ENCODE peak calls at places on chromosome 14, in nine cellular contexts. One of them, this sample, is unnamed.
A peak's percentile ranks its signal among the peaks of the same experiment; 100 is the strongest.

GRCh38 chr14:21073921-21074320 is 3.8 kb downstream of the ARHGEF40 start:
- DNase-seq in posterior vena cava: no peak
- DNase-seq in HFFc6: no peak
- DNase-seq in stimulated activated CD8-positive, alpha-beta memory T cell treated with anti-CD3 and anti-CD28 coated beads, Interleukin-7, amount 100 ng/mL, for 4 hours: no peak
- DNase-seq in NCI-H2171 treated with DMSO at 0.1 percent for 48 hours: peak; percentile 30
- DNase-seq in kidney tubule cell: no peak
- DNase-seq in GM20000: peak; percentile 21
- DNase-seq in M059J: no peak
- DNase-seq in activated T-helper 1 cell treated with Interleukin-2 at 50 U/mL for 16 hours: no peak
- DNase-seq in this sample: no peak

GRCh38 chr14:78836777-78837176 is 666.6 kb downstream of the NRXN3 start:
- DNase-seq in M059J: peak; percentile 41
- DNase-seq in stimulated activated CD8-positive, alpha-beta memory T cell treated with anti-CD3 and anti-CD28 coated beads, Interleukin-7, amount 100 ng/mL, for 4 hours: no peak
- DNase-seq in activated T-helper 1 cell treated with Interleukin-2 at 50 U/mL for 16 hours: no peak
- DNase-seq in NCI-H2171 treated with DMSO at 0.1 percent for 48 hours: peak; percentile 86
- DNase-seq in posterior vena cava: no peak
- DNase-seq in kidney tubule cell: peak; percentile 78
- DNase-seq in HFFc6: peak; percentile 48
- DNase-seq in GM20000: peak; percentile 31
- DNase-seq in this sample: no peak

GRCh38 chr14:60250318-60251035 is 1.5 kb downstream of the PPM1A start:
- DNase-seq in M059J: peak; percentile 37
- DNase-seq in activated T-helper 1 cell treated with Interleukin-2 at 50 U/mL for 16 hours: no peak
- DNase-seq in posterior vena cava: no peak
- DNase-seq in kidney tubule cell: peak; percentile 74
- DNase-seq in stimulated activated CD8-positive, alpha-beta memory T cell treated with anti-CD3 and anti-CD28 coated beads, Interleukin-7, amount 100 ng/mL, for 4 hours: no peak
- DNase-seq in HFFc6: no peak
- DNase-seq in NCI-H2171 treated with DMSO at 0.1 percent for 48 hours: peak; percentile 24
- DNase-seq in GM20000: no peak
- DNase-seq in this sample: no peak

GRCh38 chr14:94027566-94028449 is 1.7 kb downstream of the OTUB2 start:
- DNase-seq in stimulated activated CD8-positive, alpha-beta memory T cell treated with anti-CD3 and anti-CD28 coated beads, Interleukin-7, amount 100 ng/mL, for 4 hours: no peak
- DNase-seq in activated T-helper 1 cell treated with Interleukin-2 at 50 U/mL for 16 hours: no peak
- DNase-seq in posterior vena cava: no peak
- DNase-seq in NCI-H2171 treated with DMSO at 0.1 percent for 48 hours: no peak
- DNase-seq in kidney tubule cell: peak; percentile 73
- DNase-seq in HFFc6: no peak
- DNase-seq in GM20000: no peak
- DNase-seq in M059J: peak; percentile 9
- DNase-seq in this sample: no peak

GRCh38 chr14:54138354-54139038 is 181.9 kb upstream of the BMP4 start:
- DNase-seq in GM20000: no peak
- DNase-seq in posterior vena cava: no peak
- DNase-seq in stimulated activated CD8-positive, alpha-beta memory T cell treated with anti-CD3 and anti-CD28 coated beads, Interleukin-7, amount 100 ng/mL, for 4 hours: no peak
- DNase-seq in M059J: peak; percentile 34
- DNase-seq in kidney tubule cell: no peak
- DNase-seq in activated T-helper 1 cell treated with Interleukin-2 at 50 U/mL for 16 hours: no peak
- DNase-seq in NCI-H2171 treated with DMSO at 0.1 percent for 48 hours: no peak
- DNase-seq in HFFc6: no peak
- DNase-seq in this sample: no peak

GRCh38 chr14:97266653-97267052 is 469.5 kb downstream of the VRK1 start:
- DNase-seq in activated T-helper 1 cell treated with Interleukin-2 at 50 U/mL for 16 hours: no peak
- DNase-seq in posterior vena cava: no peak
- DNase-seq in M059J: peak; percentile 58
- DNase-seq in GM20000: no peak
- DNase-seq in HFFc6: no peak
- DNase-seq in NCI-H2171 treated with DMSO at 0.1 percent for 48 hours: no peak
- DNase-seq in kidney tubule cell: peak; percentile 93
- DNase-seq in stimulated activated CD8-positive, alpha-beta memory T cell treated with anti-CD3 and anti-CD28 coated beads, Interleukin-7, amount 100 ng/mL, for 4 hours: no peak
- DNase-seq in this sample: no peak

GRCh38 chr14:91059576-91060471 is 617 bp downstream of the RPS6KA5 start:
- DNase-seq in stimulated activated CD8-positive, alpha-beta memory T cell treated with anti-CD3 and anti-CD28 coated beads, Interleukin-7, amount 100 ng/mL, for 4 hours: peak; percentile 53
- DNase-seq in GM20000: peak; percentile 80
- DNase-seq in NCI-H2171 treated with DMSO at 0.1 percent for 48 hours: peak; percentile 83
- DNase-seq in posterior vena cava: peak; percentile 81
- DNase-seq in M059J: peak; percentile 35
- DNase-seq in HFFc6: peak; percentile 9
- DNase-seq in activated T-helper 1 cell treated with Interleukin-2 at 50 U/mL for 16 hours: peak; percentile 55
- DNase-seq in kidney tubule cell: peak; percentile 42
- DNase-seq in this sample: no peak

GRCh38 chr14:33943081-33943480 is 7.8 kb downstream of the EGLN3 start:
- DNase-seq in NCI-H2171 treated with DMSO at 0.1 percent for 48 hours: peak; percentile 94
- DNase-seq in kidney tubule cell: peak; percentile 55
- DNase-seq in posterior vena cava: no peak
- DNase-seq in stimulated activated CD8-positive, alpha-beta memory T cell treated with anti-CD3 and anti-CD28 coated beads, Interleukin-7, amount 100 ng/mL, for 4 hours: no peak
- DNase-seq in M059J: peak; percentile 47
- DNase-seq in GM20000: no peak
- DNase-seq in activated T-helper 1 cell treated with Interleukin-2 at 50 U/mL for 16 hours: no peak
- DNase-seq in HFFc6: no peak
- DNase-seq in this sample: no peak

GRCh38 chr14:101780887-101781239 is 19.4 kb downstream of the PPP2R5C start:
- DNase-seq in NCI-H2171 treated with DMSO at 0.1 percent for 48 hours: no peak
- DNase-seq in HFFc6: no peak
- DNase-seq in M059J: no peak
- DNase-seq in GM20000: no peak
- DNase-seq in stimulated activated CD8-positive, alpha-beta memory T cell treated with anti-CD3 and anti-CD28 coated beads, Interleukin-7, amount 100 ng/mL, for 4 hours: no peak
- DNase-seq in kidney tubule cell: peak; percentile 17
- DNase-seq in activated T-helper 1 cell treated with Interleukin-2 at 50 U/mL for 16 hours: no peak
- DNase-seq in posterior vena cava: no peak
- DNase-seq in this sample: no peak

GRCh38 chr14:96564389-96564788 is 62.2 kb downstream of the PAPOLA start:
- DNase-seq in M059J: no peak
- DNase-seq in GM20000: no peak
- DNase-seq in stimulated activated CD8-positive, alpha-beta memory T cell treated with anti-CD3 and anti-CD28 coated beads, Interleukin-7, amount 100 ng/mL, for 4 hours: no peak
- DNase-seq in kidney tubule cell: no peak
- DNase-seq in activated T-helper 1 cell treated with Interleukin-2 at 50 U/mL for 16 hours: no peak
- DNase-seq in HFFc6: no peak
- DNase-seq in NCI-H2171 treated with DMSO at 0.1 percent for 48 hours: peak; percentile 23
- DNase-seq in posterior vena cava: no peak
- DNase-seq in this sample: no peak

GRCh38 chr14:81286574-81287370 is 66.0 kb upstream of the GTF2A1 start:
- DNase-seq in M059J: no peak
- DNase-seq in activated T-helper 1 cell treated with Interleukin-2 at 50 U/mL for 16 hours: no peak
- DNase-seq in HFFc6: no peak
- DNase-seq in stimulated activated CD8-positive, alpha-beta memory T cell treated with anti-CD3 and anti-CD28 coated beads, Interleukin-7, amount 100 ng/mL, for 4 hours: no peak
- DNase-seq in GM20000: no peak
- DNase-seq in NCI-H2171 treated with DMSO at 0.1 percent for 48 hours: no peak
- DNase-seq in posterior vena cava: no peak
- DNase-seq in kidney tubule cell: no peak
- DNase-seq in this sample: no peak

GRCh38 chr14:95260537-95261440 is 58.9 kb downstream of the CLMN start:
- DNase-seq in M059J: peak; percentile 9
- DNase-seq in posterior vena cava: no peak
- DNase-seq in NCI-H2171 treated with DMSO at 0.1 percent for 48 hours: no peak
- DNase-seq in kidney tubule cell: peak; percentile 59
- DNase-seq in stimulated activated CD8-positive, alpha-beta memory T cell treated with anti-CD3 and anti-CD28 coated beads, Interleukin-7, amount 100 ng/mL, for 4 hours: no peak
- DNase-seq in GM20000: peak; percentile 40
- DNase-seq in activated T-helper 1 cell treated with Interleukin-2 at 50 U/mL for 16 hours: no peak
- DNase-seq in HFFc6: no peak
- DNase-seq in this sample: peak; percentile 51

GRCh38 chr14:51219473-51220448 is 20.3 kb upstream of the TMX1 start:
- DNase-seq in GM20000: peak; percentile 21
- DNase-seq in HFFc6: no peak
- DNase-seq in posterior vena cava: no peak
- DNase-seq in M059J: peak; percentile 44
- DNase-seq in NCI-H2171 treated with DMSO at 0.1 percent for 48 hours: peak; percentile 68
- DNase-seq in stimulated activated CD8-positive, alpha-beta memory T cell treated with anti-CD3 and anti-CD28 coated beads, Interleukin-7, amount 100 ng/mL, for 4 hours: no peak
- DNase-seq in kidney tubule cell: peak; percentile 39
- DNase-seq in activated T-helper 1 cell treated with Interleukin-2 at 50 U/mL for 16 hours: no peak
- DNase-seq in this sample: no peak

GRCh38 chr14:36767603-36768281 is 106.1 kb downstream of the PAX9 start:
- DNase-seq in stimulated activated CD8-positive, alpha-beta memory T cell treated with anti-CD3 and anti-CD28 coated beads, Interleukin-7, amount 100 ng/mL, for 4 hours: no peak
- DNase-seq in activated T-helper 1 cell treated with Interleukin-2 at 50 U/mL for 16 hours: no peak
- DNase-seq in posterior vena cava: no peak
- DNase-seq in kidney tubule cell: peak; percentile 63
- DNase-seq in M059J: peak; percentile 29
- DNase-seq in NCI-H2171 treated with DMSO at 0.1 percent for 48 hours: peak; percentile 95
- DNase-seq in GM20000: no peak
- DNase-seq in HFFc6: no peak
- DNase-seq in this sample: no peak

GRCh38 chr14:31992051-31992450 is 85.1 kb upstream of the ARHGAP5 start:
- DNase-seq in activated T-helper 1 cell treated with Interleukin-2 at 50 U/mL for 16 hours: no peak
- DNase-seq in NCI-H2171 treated with DMSO at 0.1 percent for 48 hours: no peak
- DNase-seq in posterior vena cava: no peak
- DNase-seq in stimulated activated CD8-positive, alpha-beta memory T cell treated with anti-CD3 and anti-CD28 coated beads, Interleukin-7, amount 100 ng/mL, for 4 hours: no peak
- DNase-seq in M059J: peak; percentile 89
- DNase-seq in GM20000: no peak
- DNase-seq in HFFc6: peak; percentile 86
- DNase-seq in kidney tubule cell: peak; percentile 61
- DNase-seq in this sample: no peak

GRCh38 chr14:95998656-95999055 is 40.5 kb upstream of the C14orf132 start:
- DNase-seq in activated T-helper 1 cell treated with Interleukin-2 at 50 U/mL for 16 hours: no peak
- DNase-seq in kidney tubule cell: peak; percentile 20
- DNase-seq in HFFc6: peak; percentile 53
- DNase-seq in NCI-H2171 treated with DMSO at 0.1 percent for 48 hours: peak; percentile 76
- DNase-seq in stimulated activated CD8-positive, alpha-beta memory T cell treated with anti-CD3 and anti-CD28 coated beads, Interleukin-7, amount 100 ng/mL, for 4 hours: no peak
- DNase-seq in GM20000: no peak
- DNase-seq in posterior vena cava: no peak
- DNase-seq in M059J: peak; percentile 8
- DNase-seq in this sample: no peak

GRCh38 chr14:58427289-58428010 is at the start of the genes KIAA0586 and TIMM9:
- DNase-seq in GM20000: peak; percentile 91
- DNase-seq in kidney tubule cell: peak; percentile 99
- DNase-seq in HFFc6: peak; percentile 98
- DNase-seq in stimulated activated CD8-positive, alpha-beta memory T cell treated with anti-CD3 and anti-CD28 coated beads, Interleukin-7, amount 100 ng/mL, for 4 hours: peak; percentile 95
- DNase-seq in posterior vena cava: peak; percentile 99
- DNase-seq in M059J: peak; percentile 98
- DNase-seq in activated T-helper 1 cell treated with Interleukin-2 at 50 U/mL for 16 hours: peak; percentile 91
- DNase-seq in NCI-H2171 treated with DMSO at 0.1 percent for 48 hours: peak; percentile 99
- DNase-seq in this sample: peak; percentile 93

GRCh38 chr14:34980337-34980900 is 2.4 kb upstream of the SRP54 start:
- DNase-seq in activated T-helper 1 cell treated with Interleukin-2 at 50 U/mL for 16 hours: no peak
- DNase-seq in posterior vena cava: no peak
- DNase-seq in HFFc6: no peak
- DNase-seq in kidney tubule cell: no peak
- DNase-seq in M059J: no peak
- DNase-seq in GM20000: no peak
- DNase-seq in stimulated activated CD8-positive, alpha-beta memory T cell treated with anti-CD3 and anti-CD28 coated beads, Interleukin-7, amount 100 ng/mL, for 4 hours: no peak
- DNase-seq in NCI-H2171 treated with DMSO at 0.1 percent for 48 hours: no peak
- DNase-seq in this sample: no peak

GRCh38 chr14:28536889-28537288 is 229.7 kb upstream of the FOXG1 start:
- DNase-seq in HFFc6: no peak
- DNase-seq in activated T-helper 1 cell treated with Interleukin-2 at 50 U/mL for 16 hours: no peak
- DNase-seq in GM20000: no peak
- DNase-seq in posterior vena cava: no peak
- DNase-seq in stimulated activated CD8-positive, alpha-beta memory T cell treated with anti-CD3 and anti-CD28 coated beads, Interleukin-7, amount 100 ng/mL, for 4 hours: no peak
- DNase-seq in M059J: no peak
- DNase-seq in NCI-H2171 treated with DMSO at 0.1 percent for 48 hours: no peak
- DNase-seq in kidney tubule cell: no peak
- DNase-seq in this sample: no peak

GRCh38 chr14:38217538-38217937 is 9.8 kb downstream of the SSTR1 start:
- DNase-seq in posterior vena cava: no peak
- DNase-seq in GM20000: no peak
- DNase-seq in HFFc6: no peak
- DNase-seq in kidney tubule cell: no peak
- DNase-seq in M059J: no peak
- DNase-seq in stimulated activated CD8-positive, alpha-beta memory T cell treated with anti-CD3 and anti-CD28 coated beads, Interleukin-7, amount 100 ng/mL, for 4 hours: no peak
- DNase-seq in activated T-helper 1 cell treated with Interleukin-2 at 50 U/mL for 16 hours: no peak
- DNase-seq in NCI-H2171 treated with DMSO at 0.1 percent for 48 hours: no peak
- DNase-seq in this sample: no peak